ENCODE peak calls at places on chromosome 17, in six cellular contexts. I is RWPE1, M is fibroblast of lung, C is heart right ventricle, O is left ventricle myocardium inferior, V is psoas muscle. J is an unnamed sample.

GRCh38 chr17:64388961-64389565 is 1.6 kb downstream of the PECAM1 start:
- DNase-seq in I (no peak), M (no peak), C (no peak), O (no peak), V (no peak), J (no peak)

GRCh38 chr17:57989011-57989345 is 924 bp upstream of the VEZF1 start:
- DNase-seq in I (no peak), M (peak), C (no peak), O (no peak), V (peak), J (peak)

GRCh38 chr17:64393000-64393402 is 2.3 kb upstream of the PECAM1 start:
- DNase-seq in I (no peak), M (no peak), C (no peak), O (no peak), V (no peak), J (no peak)

GRCh38 chr17:48542956-48543853 is 1.7 kb downstream of the HOXB2 start:
- DNase-seq in I (no peak), M (no peak), C (peak), O (peak), V (peak), J (no peak)

GRCh38 chr17:81386646-81387234 is 8.5 kb upstream of the BAHCC1 start:
- DNase-seq in I (no peak), M (no peak), C (peak), O (peak), V (peak), J (peak)

GRCh38 chr17:13825526-13826040 is 223.9 kb upstream of the HS3ST3A1 start:
- DNase-seq in I (no peak), M (peak), C (no peak), O (no peak), V (no peak), J (no peak)

GRCh38 chr17:81253358-81254131 is 14.4 kb downstream of the NDUFAF8 start:
- DNase-seq in I (peak), M (peak), C (no peak), O (no peak), V (no peak), J (peak)

GRCh38 chr17:66541461-66542182 is 239.2 kb downstream of the PRKCA start:
- DNase-seq in I (no peak), M (peak), C (no peak), O (no peak), V (no peak), J (no peak)

GRCh38 chr17:50055426-50056216 is at the start of gene ITGA3:
- DNase-seq in I (peak), M (peak), C (peak), O (peak), V (peak), J (peak)

GRCh38 chr17:48444531-48445247 is 14.7 kb upstream of the SKAP1 start:
- DNase-seq in I (no peak), M (no peak), C (no peak), O (no peak), V (no peak), J (no peak)

GRCh38 chr17:6491071-6491700 is 46.9 kb downstream of the PIMREG start:
- DNase-seq in I (no peak), M (no peak), C (no peak), O (no peak), V (peak), J (no peak)

GRCh38 chr17:73657473-73658116 is 13.3 kb upstream of the SDK2 start:
- DNase-seq in I (peak), M (peak), C (peak), O (peak), V (no peak), J (peak)

GRCh38 chr17:46986401-46986800 is 7.3 kb upstream of the RPRML start:
- DNase-seq in I (no peak), M (no peak), C (no peak), O (no peak), V (no peak), J (no peak)

GRCh38 chr17:34201225-34201624 is 53.9 kb upstream of the CCL2 start:
- DNase-seq in I (no peak), M (no peak), C (no peak), O (no peak), V (no peak), J (no peak)

GRCh38 chr17:81868674-81869220 is 2.4 kb downstream of the ARHGDIA start:
- DNase-seq in I (peak), M (peak), C (no peak), O (no peak), V (peak), J (no peak)

GRCh38 chr17:34527908-34528470 is 51.4 kb upstream of the TMEM132E start:
- DNase-seq in I (no peak), M (no peak), C (no peak), O (no peak), V (no peak), J (no peak)

GRCh38 chr17:36657390-36657762 is 56.0 kb downstream of the MRM1 start:
- DNase-seq in I (no peak), M (no peak), C (no peak), O (no peak), V (no peak), J (no peak)

GRCh38 chr17:31596382-31597323 is 205.2 kb downstream of the RAB11FIP4 start:
- DNase-seq in I (peak), M (peak), C (peak), O (peak), V (peak), J (no peak)

DNA sequence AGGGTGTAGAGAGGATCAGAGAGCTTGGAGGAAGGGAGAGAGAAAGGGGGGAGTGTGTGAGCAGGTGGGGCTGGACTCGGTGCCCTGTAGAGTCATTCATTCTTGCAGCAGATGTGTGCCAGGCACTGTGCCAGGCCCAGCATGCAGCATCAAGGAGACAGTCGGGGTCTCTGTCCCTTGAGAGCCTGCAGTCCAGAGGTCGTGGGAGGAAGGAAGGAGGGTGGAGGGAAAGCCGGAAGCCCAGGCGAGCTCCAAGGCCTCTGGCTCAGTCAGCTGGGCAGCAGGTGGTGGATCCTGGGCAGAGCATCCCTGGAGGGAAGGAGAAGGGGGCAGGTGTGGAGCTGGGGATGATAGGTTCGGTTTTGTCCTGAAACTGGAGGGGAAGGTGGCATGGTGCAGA is 27.5 kb downstream of the EPN2 start:
- DNase-seq in I (no peak), M (no peak), C (no peak), O (no peak), V (no peak), J (no peak)
- H3K27ac ChIP-seq in I (peak), M (no peak), C (no peak), O (peak), V (peak), J (no peak)

GRCh38 chr17:17919169-17920107 is 52.8 kb downstream of the TOM1L2 start:
- DNase-seq in I (peak), M (peak), C (peak), O (peak), V (peak), J (peak)
- H3K27ac ChIP-seq in I (peak), M (peak), C (no peak), O (peak), V (peak), J (no peak)

GRCh38 chr17:4838306-4838785 is 5.2 kb downstream of the MINK1 start:
- DNase-seq in I (no peak), M (no peak), C (no peak), O (no peak), V (no peak), J (no peak)

GRCh38 chr17:4833941-4834501 is 881 bp downstream of the MINK1 start:
- DNase-seq in I (no peak), M (peak), C (no peak), O (no peak), V (no peak), J (no peak)

GRCh38 chr17:4837471-4838305 is 4.5 kb downstream of the MINK1 start:
- DNase-seq in I (no peak), M (no peak), C (peak), O (peak), V (no peak), J (no peak)

GRCh38 chr17:4834621-4835020 is 1.5 kb downstream of the MINK1 start:
- DNase-seq in I (no peak), M (no peak), C (no peak), O (no peak), V (no peak), J (no peak)

GRCh38 chr17:4836221-4836620 is 3.1 kb downstream of the MINK1 start:
- DNase-seq in I (no peak), M (no peak), C (no peak), O (no peak), V (no peak), J (no peak)
- H3K27ac ChIP-seq in I (peak), M (no peak), C (no peak), O (peak), V (no peak), J (peak)

GRCh38 chr17:82933006-82933310 is 93.1 kb upstream of the ZNF750 start:
- DNase-seq in I (no peak), M (no peak), C (no peak), O (peak), V (peak), J (peak)
- H3K27ac ChIP-seq in I (no peak), M (peak), C (no peak), O (no peak), V (no peak), J (no peak)

GRCh38 chr17:79027925-79028491 is 4.0 kb downstream of the C1QTNF1 start:
- DNase-seq in I (no peak), M (no peak), C (peak), O (no peak), V (peak), J (no peak)
- H3K27ac ChIP-seq in I (peak), M (no peak), C (peak), O (peak), V (peak), J (peak)

GRCh38 chr17:45428954-45429337 is 3.7 kb downstream of the ARHGAP27 start:
- DNase-seq in I (no peak), M (no peak), C (no peak), O (no peak), V (peak), J (no peak)
- H3K27ac ChIP-seq in I (peak), M (no peak), C (no peak), O (no peak), V (no peak), J (peak)

J was measured in stomach.